ENCODE peak calls at places on chromosomes 12 and 14, in six cellular contexts. One of them, this sample, is unnamed.

GRCh38 chr12:111597731-111598636 is 1.1 kb downstream of the ATXN2 start:
- DNase-seq in glutamatergic neuron: peak
- DNase-seq in lower leg skin: peak
- DNase-seq in neural crest cell: peak
- DNase-seq in left ventricle myocardium inferior: peak
- DNase-seq in fibroblast of gingiva: peak
- DNase-seq in this sample: peak

GRCh38 chr12:68129979-68130378 is 29.6 kb downstream of the IFNG start:
- DNase-seq in lower leg skin: no peak
- DNase-seq in glutamatergic neuron: no peak
- DNase-seq in left ventricle myocardium inferior: no peak
- DNase-seq in fibroblast of gingiva: no peak
- DNase-seq in neural crest cell: no peak
- DNase-seq in this sample: no peak

GRCh38 chr12:15599266-15600037 is 189.7 kb downstream of the EPS8 start:
- DNase-seq in neural crest cell: no peak
- DNase-seq in fibroblast of gingiva: peak
- DNase-seq in lower leg skin: no peak
- DNase-seq in left ventricle myocardium inferior: no peak
- DNase-seq in glutamatergic neuron: no peak
- DNase-seq in this sample: no peak

GRCh38 chr12:124277394-124278222 is 17.3 kb upstream of the RFLNA start:
- DNase-seq in lower leg skin: no peak
- DNase-seq in left ventricle myocardium inferior: no peak
- DNase-seq in fibroblast of gingiva: no peak
- DNase-seq in neural crest cell: no peak
- DNase-seq in glutamatergic neuron: no peak
- DNase-seq in this sample: no peak

GRCh38 chr12:109725321-109726105 is 11.9 kb downstream of the FAM222A start:
- DNase-seq in glutamatergic neuron: peak
- DNase-seq in lower leg skin: no peak
- DNase-seq in fibroblast of gingiva: no peak
- DNase-seq in neural crest cell: no peak
- DNase-seq in left ventricle myocardium inferior: no peak
- DNase-seq in this sample: no peak

GRCh38 chr14:76710093-76711010 is 50.9 kb upstream of the VASH1 start:
- DNase-seq in lower leg skin: no peak
- DNase-seq in neural crest cell: peak
- DNase-seq in fibroblast of gingiva: peak
- DNase-seq in left ventricle myocardium inferior: no peak
- DNase-seq in glutamatergic neuron: no peak
- DNase-seq in this sample: peak

GRCh38 chr14:56117765-56118610 is at the start of gene PELI2:
- DNase-seq in left ventricle myocardium inferior: peak
- DNase-seq in neural crest cell: peak
- DNase-seq in glutamatergic neuron: peak
- DNase-seq in fibroblast of gingiva: peak
- DNase-seq in lower leg skin: peak
- DNase-seq in this sample: peak

GRCh38 chr12:26854028-26854387 is 21.0 kb upstream of the ITPR2 start:
- DNase-seq in glutamatergic neuron: no peak
- DNase-seq in left ventricle myocardium inferior: no peak
- DNase-seq in neural crest cell: no peak
- DNase-seq in fibroblast of gingiva: no peak
- DNase-seq in lower leg skin: no peak
- DNase-seq in this sample: no peak

GRCh38 chr12:124162151-124163110 is 132.5 kb upstream of the RFLNA start:
- DNase-seq in neural crest cell: no peak
- DNase-seq in glutamatergic neuron: no peak
- DNase-seq in fibroblast of gingiva: no peak
- DNase-seq in lower leg skin: no peak
- DNase-seq in left ventricle myocardium inferior: no peak
- DNase-seq in this sample: no peak

GRCh38 chr12:13597837-13598236 is 383.6 kb downstream of the GRIN2B start:
- DNase-seq in lower leg skin: no peak
- DNase-seq in fibroblast of gingiva: no peak
- DNase-seq in left ventricle myocardium inferior: no peak
- DNase-seq in neural crest cell: no peak
- DNase-seq in glutamatergic neuron: no peak
- DNase-seq in this sample: no peak

GRCh38 chr14:53894456-53894855 is 62.2 kb downstream of the BMP4 start:
- DNase-seq in glutamatergic neuron: no peak
- DNase-seq in lower leg skin: no peak
- DNase-seq in fibroblast of gingiva: peak
- DNase-seq in neural crest cell: no peak
- DNase-seq in left ventricle myocardium inferior: no peak
- DNase-seq in this sample: no peak

GRCh38 chr12:72493390-72493789 is 221.2 kb downstream of the TRHDE start:
- DNase-seq in fibroblast of gingiva: no peak
- DNase-seq in left ventricle myocardium inferior: no peak
- DNase-seq in lower leg skin: no peak
- DNase-seq in neural crest cell: no peak
- DNase-seq in glutamatergic neuron: no peak
- DNase-seq in this sample: no peak

GRCh38 chr14:94384342-94384741 is 4.1 kb downstream of the SERPINA1 start:
- DNase-seq in lower leg skin: no peak
- DNase-seq in glutamatergic neuron: no peak
- DNase-seq in fibroblast of gingiva: no peak
- DNase-seq in left ventricle myocardium inferior: no peak
- DNase-seq in neural crest cell: no peak
- DNase-seq in this sample: no peak

GRCh38 chr14:104980601-104981531 is 2.7 kb upstream of the AHNAK2 start:
- DNase-seq in fibroblast of gingiva: no peak
- DNase-seq in lower leg skin: no peak
- DNase-seq in glutamatergic neuron: no peak
- DNase-seq in neural crest cell: no peak
- DNase-seq in left ventricle myocardium inferior: no peak
- DNase-seq in this sample: no peak

GRCh38 chr12:130334937-130335336 is 2.8 kb upstream of the PIWIL1 start:
- DNase-seq in glutamatergic neuron: no peak
- DNase-seq in fibroblast of gingiva: no peak
- DNase-seq in left ventricle myocardium inferior: no peak
- DNase-seq in neural crest cell: no peak
- DNase-seq in lower leg skin: no peak
- DNase-seq in this sample: no peak

GRCh38 chr12:14024589-14024988 is 43.2 kb upstream of the GRIN2B start:
- DNase-seq in neural crest cell: no peak
- DNase-seq in left ventricle myocardium inferior: no peak
- DNase-seq in lower leg skin: no peak
- DNase-seq in fibroblast of gingiva: no peak
- DNase-seq in glutamatergic neuron: no peak
- DNase-seq in this sample: no peak

GRCh38 chr12:81022531-81022930 is 55.3 kb upstream of the ACSS3 start:
- DNase-seq in fibroblast of gingiva: peak
- DNase-seq in neural crest cell: no peak
- DNase-seq in lower leg skin: no peak
- DNase-seq in left ventricle myocardium inferior: no peak
- DNase-seq in glutamatergic neuron: no peak
- DNase-seq in this sample: no peak

GRCh38 chr14:67387195-67387594 is 24.8 kb downstream of the PLEK2 start:
- DNase-seq in lower leg skin: no peak
- DNase-seq in left ventricle myocardium inferior: no peak
- DNase-seq in neural crest cell: no peak
- DNase-seq in glutamatergic neuron: no peak
- DNase-seq in fibroblast of gingiva: no peak
- DNase-seq in this sample: no peak

GRCh38 chr14:52015411-52016030 is 26.2 kb downstream of the RTRAF start:
- DNase-seq in neural crest cell: peak
- DNase-seq in fibroblast of gingiva: no peak
- DNase-seq in glutamatergic neuron: peak
- DNase-seq in left ventricle myocardium inferior: no peak
- DNase-seq in lower leg skin: no peak
- DNase-seq in this sample: no peak